ENCODE peak calls at places on chromosomes 13 and 19, in five cellular contexts. One of them, this sample, is unnamed.

GRCh38 chr19:17202713-17203112 is 12.4 kb upstream of the USE1 start:
- DNase-seq in tibial artery: no peak
- DNase-seq in thoracic aorta: no peak
- DNase-seq in breast epithelium: no peak
- DNase-seq in A549: no peak
- DNase-seq in this sample: no peak

GRCh38 chr13:33322474-33322827 is 36.9 kb upstream of the STARD13 start:
- DNase-seq in breast epithelium: no peak
- DNase-seq in A549: no peak
- DNase-seq in tibial artery: peak
- DNase-seq in thoracic aorta: no peak
- DNase-seq in this sample: no peak

GRCh38 chr13:97975851-97976550 is 22.5 kb downstream of the IPO5 start:
- DNase-seq in breast epithelium: no peak
- DNase-seq in thoracic aorta: peak
- DNase-seq in A549: peak
- DNase-seq in tibial artery: peak
- DNase-seq in this sample: peak

GRCh38 chr13:63696055-63696454 is 2280.4 kb upstream of the PCDH20 start:
- DNase-seq in breast epithelium: no peak
- DNase-seq in tibial artery: no peak
- DNase-seq in A549: no peak
- DNase-seq in thoracic aorta: no peak
- DNase-seq in this sample: no peak

GRCh38 chr13:27171244-27171829 is at the start of gene USP12:
- DNase-seq in breast epithelium: peak
- DNase-seq in A549: no peak
- DNase-seq in tibial artery: peak
- DNase-seq in thoracic aorta: peak
- DNase-seq in this sample: peak

GRCh38 chr13:24605923-24606372 is 74.3 kb upstream of the ATP12A start:
- DNase-seq in thoracic aorta: no peak
- DNase-seq in tibial artery: no peak
- DNase-seq in A549: no peak
- DNase-seq in breast epithelium: no peak
- DNase-seq in this sample: no peak

GRCh38 chr13:42354246-42355117 is 82.5 kb downstream of the AKAP11 start:
- DNase-seq in thoracic aorta: no peak
- DNase-seq in breast epithelium: no peak
- DNase-seq in A549: no peak
- DNase-seq in tibial artery: no peak
- DNase-seq in this sample: no peak

GRCh38 chr13:111361046-111361872 is 40.8 kb downstream of the TEX29 start:
- DNase-seq in A549: no peak
- DNase-seq in tibial artery: no peak
- DNase-seq in breast epithelium: no peak
- DNase-seq in thoracic aorta: no peak
- DNase-seq in this sample: no peak

GRCh38 chr19:48698046-48698445 is 2.3 kb downstream of the FUT2 start:
- DNase-seq in tibial artery: no peak
- DNase-seq in A549: no peak
- DNase-seq in thoracic aorta: no peak
- DNase-seq in breast epithelium: no peak
- DNase-seq in this sample: no peak

GRCh38 chr19:48695743-48696352 is at the start of gene FUT2:
- DNase-seq in thoracic aorta: no peak
- DNase-seq in A549: no peak
- DNase-seq in tibial artery: no peak
- DNase-seq in breast epithelium: no peak
- DNase-seq in this sample: no peak

GRCh38 chr19:48696353-48697010 is 711 bp downstream of the FUT2 start:
- DNase-seq in tibial artery: no peak
- DNase-seq in breast epithelium: no peak
- DNase-seq in thoracic aorta: no peak
- DNase-seq in A549: no peak
- DNase-seq in this sample: no peak
- H3K27ac ChIP-seq in tibial artery: no peak
- H3K27ac ChIP-seq in breast epithelium: peak
- H3K27ac ChIP-seq in thoracic aorta: no peak
- H3K27ac ChIP-seq in A549: no peak
- H3K27ac ChIP-seq in this sample: no peak

DNA sequence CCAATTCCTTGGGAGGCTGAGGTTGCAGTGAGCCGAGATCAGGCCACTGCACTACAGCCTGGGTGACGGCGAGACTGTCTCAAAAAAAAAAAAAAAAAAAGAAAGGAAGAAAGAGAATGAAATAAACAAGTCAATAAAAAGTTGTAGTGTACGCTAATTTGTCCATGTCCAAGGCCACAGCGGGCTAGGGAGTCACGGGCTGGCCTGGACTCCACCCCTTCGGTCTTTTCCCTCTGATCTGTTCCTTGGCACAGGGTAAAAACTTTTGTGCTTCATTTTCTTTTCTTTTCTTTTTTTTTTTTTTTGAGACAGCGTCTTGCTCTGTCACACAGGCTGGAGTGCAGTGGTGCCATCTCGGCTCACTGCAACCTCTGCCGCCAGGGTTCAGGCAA is 19.4 kb upstream of the MKNK2 start:
- DNase-seq in A549: no peak
- DNase-seq in thoracic aorta: no peak
- DNase-seq in breast epithelium: no peak
- DNase-seq in tibial artery: no peak
- DNase-seq in this sample: no peak
- H3K27ac ChIP-seq in A549: no peak
- H3K27ac ChIP-seq in thoracic aorta: no peak
- H3K27ac ChIP-seq in breast epithelium: no peak
- H3K27ac ChIP-seq in tibial artery: no peak
- H3K27ac ChIP-seq in this sample: no peak

DNA sequence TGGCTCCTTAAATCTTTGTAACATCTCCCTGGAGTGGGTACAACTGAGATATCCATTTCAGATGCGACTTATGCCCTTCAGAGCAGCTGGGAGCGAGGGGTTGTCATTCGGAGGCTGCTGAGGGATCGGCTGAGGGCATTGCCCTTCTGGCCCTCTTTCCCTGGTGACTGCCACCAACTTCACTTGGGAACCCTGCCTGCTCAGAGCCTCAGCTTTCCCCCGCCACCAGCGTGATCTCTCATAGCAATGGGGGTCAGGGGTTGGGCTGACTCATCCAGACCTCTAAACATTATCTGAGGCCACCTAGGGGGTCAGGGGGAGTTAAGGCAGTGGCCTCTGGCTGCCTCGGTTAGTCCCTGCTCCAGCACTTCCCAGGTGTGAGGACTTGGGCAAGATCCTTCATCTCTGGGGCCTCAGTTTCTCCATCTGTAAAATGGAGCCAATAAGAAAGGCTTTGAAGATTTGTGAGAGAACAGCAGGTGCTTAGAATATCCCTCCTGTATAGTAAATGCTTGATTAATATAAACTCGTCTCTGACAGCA is 1.1 kb downstream of the PRX start:
- DNase-seq in breast epithelium: no peak
- DNase-seq in thoracic aorta: no peak
- DNase-seq in tibial artery: no peak
- DNase-seq in A549: no peak
- DNase-seq in this sample: no peak
- H3K27ac ChIP-seq in breast epithelium: peak
- H3K27ac ChIP-seq in thoracic aorta: no peak
- H3K27ac ChIP-seq in tibial artery: no peak
- H3K27ac ChIP-seq in A549: peak
- H3K27ac ChIP-seq in this sample: no peak

GRCh38 chr13:112580211-112580610 is 7.7 kb downstream of the TUBGCP3 start:
- DNase-seq in breast epithelium: no peak
- DNase-seq in A549: no peak
- DNase-seq in thoracic aorta: no peak
- DNase-seq in tibial artery: no peak
- DNase-seq in this sample: no peak
- H3K27ac ChIP-seq in breast epithelium: no peak
- H3K27ac ChIP-seq in A549: no peak
- H3K27ac ChIP-seq in thoracic aorta: no peak
- H3K27ac ChIP-seq in tibial artery: no peak
- H3K27ac ChIP-seq in this sample: no peak

DNA sequence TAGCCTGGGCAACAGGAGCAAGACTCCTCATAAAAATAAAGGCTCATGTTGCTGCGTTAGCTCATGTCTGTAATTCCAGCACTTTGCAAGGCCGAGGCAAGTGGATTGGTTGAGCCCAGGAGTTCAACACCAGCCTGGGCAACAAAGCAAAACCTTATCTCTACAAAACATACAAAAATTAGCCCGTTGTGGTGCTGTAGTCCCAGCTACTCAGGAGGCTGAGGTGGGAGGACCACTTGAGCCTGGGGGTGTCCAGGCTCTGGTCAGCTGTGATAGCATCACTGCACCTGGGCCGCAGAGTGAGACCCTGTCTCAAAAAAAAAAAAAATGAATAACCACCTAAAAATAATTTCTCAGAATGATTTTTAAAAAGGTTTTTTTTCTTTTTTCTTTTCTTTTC is 3.9 kb upstream of the NUDT19 start:
- DNase-seq in tibial artery: no peak
- DNase-seq in A549: no peak
- DNase-seq in thoracic aorta: no peak
- DNase-seq in breast epithelium: no peak
- DNase-seq in this sample: no peak
- H3K27ac ChIP-seq in tibial artery: no peak
- H3K27ac ChIP-seq in A549: no peak
- H3K27ac ChIP-seq in thoracic aorta: no peak
- H3K27ac ChIP-seq in breast epithelium: no peak
- H3K27ac ChIP-seq in this sample: no peak

GRCh38 chr13:77980592-77980991 is 62.0 kb upstream of the EDNRB start:
- DNase-seq in A549: no peak
- DNase-seq in thoracic aorta: no peak
- DNase-seq in breast epithelium: no peak
- DNase-seq in tibial artery: no peak
- DNase-seq in this sample: no peak
- H3K27ac ChIP-seq in A549: peak
- H3K27ac ChIP-seq in thoracic aorta: no peak
- H3K27ac ChIP-seq in breast epithelium: no peak
- H3K27ac ChIP-seq in tibial artery: peak
- H3K27ac ChIP-seq in this sample: no peak

This sample was measured in substantia nigra.